ENCODE peak calls at places on chromosomes 5 and 9, in four cellular contexts. W, I, S and Z are unnamed samples.

GRCh38 chr9:29511680-29512079 is 1938.4 kb upstream of the C9orf72 start:
- DNase-seq in W (no peak), I (no peak), S (no peak), Z (no peak)

GRCh38 chr9:88791105-88791805 is 200.0 kb upstream of the S1PR3 start:
- DNase-seq in W (peak; percentile 95), I (peak; percentile 92), S (no peak), Z (peak; percentile 38)

GRCh38 chr9:93052791-93053540 is 5.5 kb upstream of the SUSD3 start:
- DNase-seq in W (no peak), I (no peak), S (no peak), Z (no peak)

GRCh38 chr5:58185397-58186195 is 274.3 kb downstream of the PLK2 start:
- DNase-seq in W (peak; percentile 38), I (peak; percentile 38), S (no peak), Z (no peak)

GRCh38 chr5:171316258-171317121 is 7.4 kb downstream of the TLX3 start:
- DNase-seq in W (peak; percentile 47), I (no peak), S (no peak), Z (no peak)

GRCh38 chr9:69130456-69131441 is 43.3 kb upstream of the TJP2 start:
- DNase-seq in W (peak; percentile 91), I (peak; percentile 94), S (no peak), Z (peak; percentile 93)

GRCh38 chr5:10623305-10623910 is 59.5 kb downstream of the ANKRD33B start:
- DNase-seq in W (no peak), I (no peak), S (no peak), Z (no peak)

GRCh38 chr9:111759762-111760639 is 34.7 kb downstream of the SHOC1 start:
- DNase-seq in W (peak; percentile 89), I (peak; percentile 85), S (no peak), Z (peak; percentile 84)

GRCh38 chr5:167785106-167785505 is 506.3 kb upstream of the WWC1 start:
- DNase-seq in W (no peak), I (no peak), S (no peak), Z (no peak)

GRCh38 chr9:93667627-93668026 is 91.2 kb downstream of the PHF2 start:
- DNase-seq in W (no peak), I (no peak), S (no peak), Z (no peak)

GRCh38 chr5:94522099-94522498 is 96.3 kb downstream of the KIAA0825 start:
- DNase-seq in W (peak; percentile 14), I (peak; percentile 3), S (no peak), Z (no peak)

GRCh38 chr5:93990504-93991085 is 249.2 kb upstream of the POU5F2 start:
- DNase-seq in W (no peak), I (no peak), S (no peak), Z (no peak)